ENCODE peak calls at places on chromosomes 1 and 21, in seven cellular contexts. B is RWPE2, D is fibroblast of the aortic adventitia, H is choroid plexus epithelial cell, K is fibroblast of pulmonary artery, Q is activated B cell treated with CpG ODN at 0.5 μM for 24 hours, T is psoas muscle. N is an unnamed sample.

GRCh38 chr1:29379438-29380073 is 143.2 kb downstream of the PTPRU start:
- DNase-seq in B (no peak), D (peak), H (peak), K (peak), Q (no peak), T (no peak), N (no peak)

GRCh38 chr1:89802841-89803240 is 18.0 kb upstream of the LRRC8D start:
- DNase-seq in B (no peak), D (no peak), H (no peak), K (no peak), Q (no peak), T (no peak), N (no peak)

GRCh38 chr1:21913763-21914162 is 23.3 kb downstream of the HSPG2 start:
- DNase-seq in B (no peak), D (no peak), H (no peak), K (no peak), Q (no peak), T (no peak), N (no peak)

GRCh38 chr1:238606896-238607295 is 716.2 kb upstream of the ZP4 start:
- DNase-seq in B (no peak), D (peak), H (peak), K (peak), Q (no peak), T (no peak), N (no peak)

GRCh38 chr1:169892819-169893644 is 664 bp downstream of the SCYL3 start:
- DNase-seq in B (no peak), D (peak), H (peak), K (peak), Q (no peak), T (no peak), N (no peak)

GRCh38 chr21:38544681-38545080 is 46.4 kb upstream of the ERG start:
- DNase-seq in B (no peak), D (no peak), H (peak), K (no peak), Q (no peak), T (no peak), N (no peak)

GRCh38 chr1:111948209-111949131 is 41.0 kb downstream of the KCND3 start:
- DNase-seq in B (no peak), D (peak), H (no peak), K (no peak), Q (no peak), T (peak), N (no peak)

GRCh38 chr1:202131956-202132821 is 9.5 kb downstream of the GPR37L1 start:
- DNase-seq in B (no peak), D (peak), H (peak), K (no peak), Q (no peak), T (peak), N (no peak)

GRCh38 chr1:185232874-185233273 is 75.9 kb downstream of the SWT1 start:
- DNase-seq in B (no peak), D (no peak), H (no peak), K (no peak), Q (no peak), T (no peak), N (no peak)

GRCh38 chr1:118271883-118272282 is 86.9 kb upstream of the SPAG17 start:
- DNase-seq in B (no peak), D (no peak), H (no peak), K (no peak), Q (no peak), T (no peak), N (no peak)

GRCh38 chr21:34305605-34306235 is 58.1 kb upstream of the KCNE2 start:
- DNase-seq in B (no peak), D (no peak), H (no peak), K (no peak), Q (no peak), T (no peak), N (no peak)

GRCh38 chr1:239914827-239915231 is 176.9 kb upstream of the FMN2 start:
- DNase-seq in B (no peak), D (peak), H (peak), K (peak), Q (no peak), T (no peak), N (no peak)

GRCh38 chr1:79497193-79497773 is 490.8 kb upstream of the ADGRL4 start:
- DNase-seq in B (no peak), D (peak), H (peak), K (peak), Q (no peak), T (no peak), N (no peak)

GRCh38 chr1:64925594-64925993 is 40.8 kb downstream of the JAK1 start:
- DNase-seq in B (no peak), D (no peak), H (no peak), K (no peak), Q (no peak), T (no peak), N (no peak)

GRCh38 chr1:48182441-48182840 is 40.1 kb upstream of the SLC5A9 start:
- DNase-seq in B (no peak), D (no peak), H (no peak), K (no peak), Q (no peak), T (no peak), N (no peak)

GRCh38 chr1:11070876-11071275 is 11.1 kb upstream of the SRM start:
- DNase-seq in B (peak), D (no peak), H (no peak), K (no peak), Q (no peak), T (no peak), N (no peak)

GRCh38 chr21:32940079-32941014 is 85.4 kb upstream of the OLIG2 start:
- DNase-seq in B (no peak), D (peak), H (peak), K (peak), Q (no peak), T (no peak), N (peak)

GRCh38 chr1:21524686-21525339 is 15.6 kb downstream of the ALPL start:
- DNase-seq in B (no peak), D (no peak), H (no peak), K (no peak), Q (no peak), T (no peak), N (no peak)

GRCh38 chr1:39877980-39878956 is 5.0 kb downstream of the TRIT1 start:
- DNase-seq in B (no peak), D (no peak), H (no peak), K (no peak), Q (no peak), T (no peak), N (no peak)

GRCh38 chr1:6447016-6447817 is 18.8 kb downstream of the TNFRSF25 start:
- DNase-seq in B (no peak), D (no peak), H (no peak), K (no peak), Q (no peak), T (no peak), N (no peak)

GRCh38 chr1:168391759-168392681 is 111.3 kb downstream of the TBX19 start:
- DNase-seq in B (no peak), D (no peak), H (no peak), K (no peak), Q (no peak), T (no peak), N (no peak)

GRCh38 chr1:24151175-24151533 is 8.2 kb upstream of the IL22RA1 start:
- DNase-seq in B (peak), D (no peak), H (no peak), K (no peak), Q (no peak), T (no peak), N (no peak)

GRCh38 chr1:115814685-115815398 is 26.1 kb downstream of the NHLH2 start:
- DNase-seq in B (no peak), D (no peak), H (no peak), K (no peak), Q (no peak), T (no peak), N (no peak)

GRCh38 chr1:93690921-93691789 is 9.5 kb upstream of the BCAR3 start:
- DNase-seq in B (no peak), D (no peak), H (no peak), K (no peak), Q (no peak), T (no peak), N (no peak)

GRCh38 chr1:115063238-115063901 is 25.9 kb downstream of the TSPAN2 start:
- DNase-seq in B (no peak), D (no peak), H (no peak), K (no peak), Q (no peak), T (no peak), N (no peak)

GRCh38 chr1:66088787-66089186 is 296.1 kb downstream of the PDE4B start:
- DNase-seq in B (no peak), D (no peak), H (no peak), K (no peak), Q (no peak), T (no peak), N (no peak)

GRCh38 chr1:66085600-66085999 is 292.9 kb downstream of the PDE4B start:
- DNase-seq in B (no peak), D (no peak), H (no peak), K (no peak), Q (no peak), T (no peak), N (no peak)

GRCh38 chr1:66084442-66084841 is 291.7 kb downstream of the PDE4B start:
- DNase-seq in B (no peak), D (no peak), H (no peak), K (no peak), Q (no peak), T (no peak), N (no peak)
- TF ChIP-seq CTCF in B (no peak), D (no peak), H (no peak), K (no peak), Q (no peak), T (no peak), N (no peak)

GRCh38 chr1:77888429-77889239 is at the start of gene NEXN:
- DNase-seq in B (peak), D (peak), H (peak), K (peak), Q (peak), T (peak), N (no peak)
- TF ChIP-seq CTCF in B (no peak), D (no peak), H (peak), K (no peak), Q (no peak), T (no peak), N (no peak)

GRCh38 chr1:96843196-96843595 is 121.6 kb downstream of the PTBP2 start:
- DNase-seq in B (no peak), D (peak), H (peak), K (peak), Q (no peak), T (no peak), N (no peak)
- TF ChIP-seq CTCF in B (no peak), D (no peak), H (no peak), K (no peak), Q (no peak), T (no peak), N (no peak)

GRCh38 chr1:91278754-91279153 is 125.9 kb downstream of the HFM1 start:
- DNase-seq in B (no peak), D (peak), H (peak), K (peak), Q (no peak), T (no peak), N (no peak)
- TF ChIP-seq CTCF in B (peak), D (peak), H (peak), K (peak), Q (no peak), T (no peak), N (no peak)

DNA sequence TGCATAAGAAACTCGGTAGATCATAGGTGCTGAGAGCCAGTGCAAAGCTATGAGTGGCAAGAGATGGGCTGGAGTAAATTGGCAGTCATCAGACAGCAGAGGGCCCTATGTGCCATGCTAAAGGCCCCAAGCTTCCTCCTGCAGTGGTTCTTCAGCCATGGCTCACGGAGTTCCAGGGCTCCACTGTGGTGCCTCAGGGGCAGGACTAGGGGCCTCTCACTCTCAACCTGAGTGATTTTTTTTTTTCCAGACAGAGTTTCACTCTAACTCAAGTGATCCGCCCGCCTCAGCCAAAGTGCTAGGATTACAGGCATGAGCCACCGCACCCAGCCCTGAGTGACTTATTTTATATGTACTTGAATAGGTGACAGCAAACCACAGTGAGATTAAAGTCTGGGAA is 10.4 kb upstream of the GJA8 start:
- DNase-seq in B (no peak), D (no peak), H (peak), K (peak), Q (no peak), T (no peak), N (no peak)
- TF ChIP-seq CTCF in B (no peak), D (no peak), H (peak), K (no peak), Q (no peak), T (no peak), N (no peak)

N was measured in CD14-positive monocyte.